ENCODE peak calls at places on chromosomes 16 and 17, in six cellular contexts. One of them, this sample, is unnamed.

GRCh38 chr17:54099221-54099620 is 276.5 kb downstream of the KIF2B start:
- DNase-seq in A549: no peak
- DNase-seq in T-helper 2 cell: no peak
- DNase-seq in fibroblast of gingiva: no peak
- DNase-seq in mesothelial cell of epicardium: no peak
- DNase-seq in SW 1271: no peak
- DNase-seq in this sample: no peak

GRCh38 chr16:2040031-2040430 is 7.6 kb downstream of the NTHL1 start:
- DNase-seq in A549: no peak
- DNase-seq in T-helper 2 cell: no peak
- DNase-seq in fibroblast of gingiva: no peak
- DNase-seq in mesothelial cell of epicardium: no peak
- DNase-seq in SW 1271: no peak
- DNase-seq in this sample: no peak

GRCh38 chr16:83847371-83848225 is 39.8 kb downstream of the HSBP1 start:
- DNase-seq in A549: no peak
- DNase-seq in T-helper 2 cell: no peak
- DNase-seq in fibroblast of gingiva: no peak
- DNase-seq in mesothelial cell of epicardium: no peak
- DNase-seq in SW 1271: no peak
- DNase-seq in this sample: no peak

GRCh38 chr17:81556863-81557262 is 4.7 kb upstream of the FAAP100 start:
- DNase-seq in A549: no peak
- DNase-seq in T-helper 2 cell: no peak
- DNase-seq in fibroblast of gingiva: no peak
- DNase-seq in mesothelial cell of epicardium: no peak
- DNase-seq in SW 1271: no peak
- DNase-seq in this sample: no peak

GRCh38 chr17:9195961-9196668 is 174.8 kb downstream of the NTN1 start:
- DNase-seq in A549: no peak
- DNase-seq in T-helper 2 cell: no peak
- DNase-seq in fibroblast of gingiva: no peak
- DNase-seq in mesothelial cell of epicardium: no peak
- DNase-seq in SW 1271: no peak
- DNase-seq in this sample: no peak

GRCh38 chr16:85010446-85010930 is 847 bp downstream of the ZDHHC7 start:
- DNase-seq in A549: no peak
- DNase-seq in T-helper 2 cell: no peak
- DNase-seq in fibroblast of gingiva: no peak
- DNase-seq in mesothelial cell of epicardium: no peak
- DNase-seq in SW 1271: no peak
- DNase-seq in this sample: no peak

GRCh38 chr17:19316756-19317358 is 45.7 kb downstream of the B9D1 start:
- DNase-seq in A549: no peak
- DNase-seq in T-helper 2 cell: no peak
- DNase-seq in fibroblast of gingiva: no peak
- DNase-seq in mesothelial cell of epicardium: no peak
- DNase-seq in SW 1271: no peak
- DNase-seq in this sample: no peak

GRCh38 chr17:63834431-63835166 is 7.1 kb upstream of the FTSJ3 start:
- DNase-seq in A549: peak
- DNase-seq in T-helper 2 cell: peak
- DNase-seq in fibroblast of gingiva: peak
- DNase-seq in mesothelial cell of epicardium: no peak
- DNase-seq in SW 1271: peak
- DNase-seq in this sample: no peak

GRCh38 chr16:57801856-57802634 is at the start of gene KIFC3:
- DNase-seq in A549: peak
- DNase-seq in T-helper 2 cell: peak
- DNase-seq in fibroblast of gingiva: peak
- DNase-seq in mesothelial cell of epicardium: peak
- DNase-seq in SW 1271: peak
- DNase-seq in this sample: no peak

GRCh38 chr17:82497483-82498405 is 21.8 kb upstream of the FOXK2 start:
- DNase-seq in A549: peak
- DNase-seq in T-helper 2 cell: peak
- DNase-seq in fibroblast of gingiva: peak
- DNase-seq in mesothelial cell of epicardium: peak
- DNase-seq in SW 1271: no peak
- DNase-seq in this sample: no peak

GRCh38 chr17:65109990-65110680 is 27.0 kb upstream of the RGS9 start:
- DNase-seq in A549: no peak
- DNase-seq in T-helper 2 cell: no peak
- DNase-seq in fibroblast of gingiva: no peak
- DNase-seq in mesothelial cell of epicardium: no peak
- DNase-seq in SW 1271: no peak
- DNase-seq in this sample: no peak

GRCh38 chr17:76867578-76868175 is 527 bp upstream of the MGAT5B start:
- DNase-seq in A549: peak
- DNase-seq in T-helper 2 cell: no peak
- DNase-seq in fibroblast of gingiva: no peak
- DNase-seq in mesothelial cell of epicardium: no peak
- DNase-seq in SW 1271: no peak
- DNase-seq in this sample: no peak

GRCh38 chr17:4744999-4745969 is 5.6 kb upstream of the CXCL16 start:
- DNase-seq in A549: no peak
- DNase-seq in T-helper 2 cell: no peak
- DNase-seq in fibroblast of gingiva: no peak
- DNase-seq in mesothelial cell of epicardium: no peak
- DNase-seq in SW 1271: no peak
- DNase-seq in this sample: no peak

GRCh38 chr16:1678500-1679098 is 520 bp downstream of the JPT2 start:
- DNase-seq in A549: peak
- DNase-seq in T-helper 2 cell: peak
- DNase-seq in fibroblast of gingiva: peak
- DNase-seq in mesothelial cell of epicardium: peak
- DNase-seq in SW 1271: no peak
- DNase-seq in this sample: no peak

GRCh38 chr16:14492614-14493013 is 137.4 kb downstream of the PARN start:
- DNase-seq in A549: no peak
- DNase-seq in T-helper 2 cell: no peak
- DNase-seq in fibroblast of gingiva: no peak
- DNase-seq in mesothelial cell of epicardium: no peak
- DNase-seq in SW 1271: no peak
- DNase-seq in this sample: no peak

GRCh38 chr17:60909405-60909804 is 231.8 kb downstream of the BCAS3 start:
- DNase-seq in A549: no peak
- DNase-seq in T-helper 2 cell: no peak
- DNase-seq in fibroblast of gingiva: no peak
- DNase-seq in mesothelial cell of epicardium: no peak
- DNase-seq in SW 1271: no peak
- DNase-seq in this sample: no peak

GRCh38 chr16:55273356-55273755 is 50.6 kb upstream of the IRX6 start:
- DNase-seq in A549: no peak
- DNase-seq in T-helper 2 cell: no peak
- DNase-seq in fibroblast of gingiva: no peak
- DNase-seq in mesothelial cell of epicardium: no peak
- DNase-seq in SW 1271: no peak
- DNase-seq in this sample: no peak

GRCh38 chr17:64024781-64025731 is 4.6 kb upstream of the ICAM2 start:
- DNase-seq in A549: no peak
- DNase-seq in T-helper 2 cell: peak
- DNase-seq in fibroblast of gingiva: peak
- DNase-seq in mesothelial cell of epicardium: no peak
- DNase-seq in SW 1271: no peak
- DNase-seq in this sample: no peak

GRCh38 chr17:41967921-41968578 is 1.5 kb downstream of the CNP start:
- DNase-seq in A549: no peak
- DNase-seq in T-helper 2 cell: no peak
- DNase-seq in fibroblast of gingiva: no peak
- DNase-seq in mesothelial cell of epicardium: no peak
- DNase-seq in SW 1271: no peak
- DNase-seq in this sample: no peak

GRCh38 chr16:9706217-9706616 is 476.0 kb downstream of the GRIN2A start:
- DNase-seq in A549: no peak
- DNase-seq in T-helper 2 cell: no peak
- DNase-seq in fibroblast of gingiva: no peak
- DNase-seq in mesothelial cell of epicardium: no peak
- DNase-seq in SW 1271: no peak
- DNase-seq in this sample: no peak

GRCh38 chr16:78179666-78180065 is 80.2 kb downstream of the WWOX start:
- DNase-seq in A549: no peak
- DNase-seq in T-helper 2 cell: no peak
- DNase-seq in fibroblast of gingiva: no peak
- DNase-seq in mesothelial cell of epicardium: no peak
- DNase-seq in SW 1271: no peak
- DNase-seq in this sample: no peak